ENCODE peak calls at places on chromosomes 7 and 10, in six cellular contexts. K, C, I, V, L and Q are unnamed samples. For H3K4me1, the result is how much of the 10 kb centered on the place peaks cover.

GRCh38 chr10:89458760-89459159 is 44.4 kb downstream of the IFIT5 start:
- DNase-seq in V (no peak), L (no peak), I (no peak), K (no peak), C (no peak), Q (no peak)

GRCh38 chr10:70967591-70968588 is 79.5 kb upstream of the PCBD1 start:
- DNase-seq in L (no peak), I (no peak), C (no peak), K (no peak), V (no peak), Q (no peak)

GRCh38 chr7:129825005-129825553 is 127.7 kb downstream of the UBE2H start:
- DNase-seq in C (peak), I (peak), L (peak), V (peak), K (peak), Q (peak)

GRCh38 chr7:31957090-31957720 is 113.0 kb downstream of the PDE1C start:
- DNase-seq in L (no peak), V (no peak), I (peak), C (no peak), K (no peak), Q (no peak)

GRCh38 chr10:132788180-132788830 is 2.4 kb upstream of the NKX6-2 start:
- DNase-seq in V (no peak), L (peak), C (no peak), K (no peak), I (peak), Q (no peak)

GRCh38 chr7:74443591-74444365 is 9.9 kb upstream of the GTF2IRD1 start:
- DNase-seq in I (no peak), K (no peak), L (no peak), V (no peak), C (no peak), Q (no peak)

GRCh38 chr7:65960351-65961074 is 21.5 kb downstream of the GUSB start:
- DNase-seq in V (no peak), I (no peak), K (no peak), C (no peak), L (no peak), Q (no peak)

GRCh38 chr7:155277385-155277994 is 20.2 kb upstream of the INSIG1 start:
- DNase-seq in V (no peak), C (no peak), L (no peak), K (no peak), I (no peak), Q (no peak)

GRCh38 chr10:78343266-78343665 is 309.6 kb downstream of the RPS24 start:
- DNase-seq in L (no peak), C (no peak), V (no peak), I (no peak), K (no peak), Q (no peak)

GRCh38 chr10:69839696-69840345 is 38.1 kb downstream of the COL13A1 start:
- DNase-seq in L (peak), C (no peak), I (no peak), V (no peak), K (peak), Q (no peak)

GRCh38 chr10:24240001-24240751 is 31.2 kb downstream of the KIAA1217 start:
- DNase-seq in I (no peak), V (no peak), K (no peak), C (peak), L (no peak), Q (no peak)

GRCh38 chr7:134174797-134175261 is 47.7 kb downstream of the LRGUK start:
- DNase-seq in V (no peak), C (no peak), L (peak), I (peak), K (no peak), Q (no peak)

GRCh38 chr7:2792856-2793487 is 51.1 kb downstream of the GNA12 start:
- DNase-seq in I (no peak), L (no peak), C (no peak), V (no peak), K (no peak), Q (no peak)

GRCh38 chr10:97584798-97585438 is 729 bp downstream of the HOGA1 start:
- DNase-seq in C (no peak), V (no peak), I (no peak), K (peak), L (no peak), Q (no peak)

GRCh38 chr10:615583-616152 is 73.8 kb downstream of the DIP2C start:
- DNase-seq in V (no peak), I (no peak), L (peak), K (no peak), C (no peak), Q (no peak)

GRCh38 chr10:42962120-42962901 is 114.6 kb upstream of the RET start:
- DNase-seq in C (no peak), L (no peak), V (no peak), I (no peak), K (peak), Q (peak)

GRCh38 chr10:126240483-126240882 is 147.8 kb downstream of the ADAM12 start:
- DNase-seq in I (no peak), L (no peak), V (no peak), C (no peak), K (no peak), Q (no peak)

DNA sequence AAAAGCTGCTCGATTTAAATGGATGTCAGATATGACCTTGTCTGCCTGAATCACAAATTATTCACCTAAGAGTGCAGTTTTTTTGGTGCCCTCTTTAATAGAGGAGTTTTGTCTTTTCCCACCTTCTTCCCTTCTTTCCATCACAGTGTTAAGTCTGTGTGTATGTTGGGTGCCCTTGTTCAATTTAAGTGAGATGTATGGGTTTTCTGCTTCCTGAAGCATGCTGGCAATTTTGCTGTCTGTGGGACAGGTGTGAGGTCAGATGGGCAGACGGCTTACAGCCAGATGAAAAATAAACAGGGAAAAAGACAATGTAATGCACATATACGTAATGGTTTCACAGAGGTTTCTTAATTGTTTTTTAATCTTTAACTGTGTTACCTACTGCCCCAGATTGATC is 124.1 kb downstream of the LRRC4 start:
- DNase-seq in K (no peak), C (no peak), I (no peak), V (no peak), L (no peak), Q (no peak)
- TF ChIP-seq CTCF in K (no peak), C (no peak), I (no peak), V (no peak), L (no peak), Q (no peak)

GRCh38 chr7:540579-540978 is 20.9 kb upstream of the PDGFA start:
- DNase-seq in V (no peak), I (no peak), K (no peak), C (no peak), L (no peak), Q (no peak)

GRCh38 chr7:536231-536630 is 16.6 kb upstream of the PDGFA start:
- DNase-seq in V (no peak), L (no peak), C (no peak), I (no peak), K (no peak), Q (no peak)

GRCh38 chr7:539731-540411 is 20.2 kb upstream of the PDGFA start:
- DNase-seq in C (no peak), K (no peak), V (no peak), I (peak), L (peak), Q (peak)

GRCh38 chr7:538764-539685 is 19.4 kb upstream of the PDGFA start:
- DNase-seq in K (no peak), I (no peak), V (no peak), C (no peak), L (no peak), Q (no peak)

DNA sequence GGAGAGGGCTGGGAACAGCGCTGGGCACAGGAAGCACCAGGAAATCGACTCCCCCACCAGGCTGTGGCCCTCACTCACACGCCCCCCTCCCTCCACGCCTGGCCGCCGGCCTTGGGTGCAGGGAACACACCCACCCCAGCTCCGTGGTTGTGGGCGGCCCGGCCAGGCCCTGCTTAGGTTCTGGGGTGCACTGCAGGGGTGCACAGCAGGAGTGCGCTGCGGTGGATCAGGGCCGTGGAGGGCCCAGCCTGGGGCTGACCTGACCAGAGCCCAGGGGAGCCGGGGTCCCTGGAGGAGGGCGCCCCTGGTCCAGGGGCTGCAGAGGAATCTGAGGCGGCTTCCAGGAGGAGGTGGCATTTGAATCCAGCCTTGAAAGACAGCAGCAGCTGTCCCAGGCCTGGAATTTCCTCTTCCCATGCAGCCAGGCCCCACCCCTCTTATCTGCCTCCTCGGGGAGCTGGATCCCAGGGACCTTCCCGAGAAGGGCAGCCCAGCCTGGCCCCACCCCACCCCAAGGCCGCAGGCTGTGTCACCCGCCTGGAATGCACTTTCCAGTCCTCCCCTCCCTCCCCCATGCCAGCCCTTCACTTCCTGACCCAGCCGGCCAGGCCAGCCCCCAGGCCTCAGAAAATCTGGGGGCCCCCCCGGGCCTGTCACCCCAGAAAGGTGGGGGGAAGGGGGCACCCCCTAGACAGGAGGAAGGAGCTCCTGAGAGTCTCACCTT is 18.4 kb upstream of the PDGFA start:
- DNase-seq in K (no peak), V (no peak), L (peak), I (peak), C (no peak), Q (peak)
- H3K4me3 ChIP-seq in K (no peak), V (no peak), L (no peak), I (peak), C (no peak), Q (no peak)

GRCh38 chr7:131527462-131527861 is 29.0 kb downstream of the PODXL start:
- DNase-seq in C (no peak), I (no peak), V (no peak), L (no peak), K (no peak), Q (no peak)
- H3K4me1 ChIP-seq in C (under half), I (under half), V (under half), L (under half), K (under half), Q (under half)

GRCh38 chr7:157318015-157318706 is 18.6 kb upstream of the DNAJB6 start:
- DNase-seq in I (no peak), K (no peak), V (no peak), L (no peak), C (peak), Q (no peak)

GRCh38 chr7:157320607-157320979 is 16.2 kb upstream of the DNAJB6 start:
- DNase-seq in K (peak), C (no peak), L (peak), I (no peak), V (no peak), Q (no peak)
- TF ChIP-seq CTCF in K (no peak), C (no peak), L (no peak), I (no peak), V (no peak), Q (no peak)

DNA sequence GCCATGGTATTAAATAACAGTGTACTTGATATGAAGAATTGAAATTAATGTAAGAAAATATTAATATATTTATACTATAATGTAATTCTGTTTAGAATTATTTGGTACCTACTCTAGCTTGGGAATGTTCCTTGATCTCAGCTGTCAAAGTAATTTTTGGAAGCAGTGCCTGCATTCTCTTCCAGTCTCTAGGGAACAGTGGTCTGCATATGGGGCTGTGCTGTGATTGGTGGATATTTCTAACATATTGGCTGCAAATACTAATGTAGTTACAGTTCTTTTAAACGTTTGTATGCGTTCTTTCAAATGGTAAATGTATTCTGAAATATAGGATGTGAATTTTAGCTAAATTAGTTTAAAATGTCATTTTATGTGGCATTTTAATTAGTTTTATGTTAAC is 87.2 kb downstream of the PHF14 start:
- DNase-seq in I (no peak), L (no peak), C (no peak), K (no peak), V (no peak), Q (no peak)
- H3K4me3 ChIP-seq in I (no peak), L (no peak), C (no peak), K (no peak), V (no peak), Q (no peak)

GRCh38 chr10:30559118-30559684 is 70.4 kb downstream of the LYZL2 start:
- DNase-seq in V (no peak), C (no peak), I (no peak), L (no peak), K (no peak), Q (no peak)
- H3K4me1 ChIP-seq in V (under half), C (under half), I (under half), L (under half), K (under half), Q (under half)